ENCODE peak calls at places on chromosome 19, in six cellular contexts. J is fibroblast of mammary gland; C is activated CD4-positive, alpha-beta memory T cell treated with anti-CD3 and anti-CD28 coated beads for 36 hours; I is GM19239; N is NCI-H1092 treated with DMSO at 0.1 percent for 48 hours; S is DMS53. H is an unnamed sample.

GRCh38 chr19:54178581-54179261 is 5.8 kb upstream of the TMC4 start:
- DNase-seq in J (no peak), C (peak), I (no peak), N (peak), S (peak), H (peak)

GRCh38 chr19:5627395-5627904 is 4.6 kb downstream of the SAFB start:
- DNase-seq in J (peak), C (peak), I (peak), N (no peak), S (no peak), H (peak)

GRCh38 chr19:12778020-12778904 is 2.9 kb upstream of the HOOK2 start:
- DNase-seq in J (peak), C (peak), I (no peak), N (peak), S (peak), H (peak)

GRCh38 chr19:13072206-13072898 is 30.3 kb downstream of the LYL1 start:
- DNase-seq in J (no peak), C (no peak), I (no peak), N (no peak), S (no peak), H (no peak)

GRCh38 chr19:29587518-29587986 is 18.5 kb upstream of the POP4 start:
- DNase-seq in J (peak), C (peak), I (no peak), N (no peak), S (no peak), H (peak)

GRCh38 chr19:5990289-5990797 is 12.4 kb upstream of the RANBP3 start:
- DNase-seq in J (peak), C (no peak), I (no peak), N (no peak), S (no peak), H (no peak)

GRCh38 chr19:6740589-6741348 is 1.3 kb downstream of the TRIP10 start:
- DNase-seq in J (peak), C (peak), I (no peak), N (no peak), S (no peak), H (peak)

GRCh38 chr19:18607222-18608101 is 863 bp upstream of the CRLF1 start:
- DNase-seq in J (no peak), C (no peak), I (no peak), N (no peak), S (peak), H (no peak)

GRCh38 chr19:10768369-10768768 is 50.5 kb downstream of the DNM2 start:
- DNase-seq in J (no peak), C (no peak), I (no peak), N (no peak), S (no peak), H (no peak)

GRCh38 chr19:27718262-27718661 is 1494.7 kb downstream of the UQCRFS1 start:
- DNase-seq in J (no peak), C (no peak), I (no peak), N (no peak), S (no peak), H (no peak)

GRCh38 chr19:2109278-2109864 is 12.7 kb downstream of the IZUMO4 start:
- DNase-seq in J (no peak), C (no peak), I (no peak), N (no peak), S (no peak), H (no peak)

GRCh38 chr19:43425567-43426392 is 11.1 kb downstream of the TEX101 start:
- DNase-seq in J (peak), C (no peak), I (no peak), N (peak), S (peak), H (no peak)

GRCh38 chr19:34960103-34960805 is 3.8 kb downstream of the ZNF792 start:
- DNase-seq in J (peak), C (no peak), I (no peak), N (no peak), S (no peak), H (no peak)

GRCh38 chr19:5682293-5682592 is 1.4 kb downstream of the HSD11B1L start:
- DNase-seq in J (no peak), C (no peak), I (no peak), N (no peak), S (no peak), H (no peak)

GRCh38 chr19:42154471-42155323 is 22.5 kb upstream of the POU2F2 start:
- DNase-seq in J (no peak), C (no peak), I (no peak), N (peak), S (peak), H (peak)

GRCh38 chr19:690203-690602 is 5.0 kb downstream of the PRSS57 start:
- DNase-seq in J (no peak), C (no peak), I (no peak), N (no peak), S (no peak), H (no peak)

GRCh38 chr19:7916908-7917291 is 2.3 kb downstream of the TGFBR3L start:
- DNase-seq in J (no peak), C (no peak), I (no peak), N (no peak), S (peak), H (no peak)

GRCh38 chr19:39557791-39558622 is 18.0 kb upstream of the EID2 start:
- DNase-seq in J (no peak), C (peak), I (peak), N (peak), S (peak), H (peak)

GRCh38 chr19:34269489-34269888 is 15.1 kb downstream of the GARRE1 start:
- DNase-seq in J (no peak), C (no peak), I (no peak), N (no peak), S (no peak), H (no peak)

GRCh38 chr19:29714953-29715694 is at the start of gene C19orf12:
- DNase-seq in J (peak), C (peak), I (peak), N (peak), S (peak), H (peak)

GRCh38 chr19:29086182-29086581 is 126.8 kb downstream of the UQCRFS1 start:
- DNase-seq in J (no peak), C (no peak), I (no peak), N (no peak), S (peak), H (no peak)

GRCh38 chr19:34508540-34508939 is 27.0 kb downstream of the WTIP start:
- DNase-seq in J (no peak), C (no peak), I (no peak), N (no peak), S (no peak), H (no peak)

GRCh38 chr19:6848986-6849385 is 38.4 kb upstream of the ADGRE1 start:
- DNase-seq in J (no peak), C (no peak), I (no peak), N (no peak), S (no peak), H (no peak)

H was measured in activated CD8-positive, alpha-beta T cell treated with anti-CD3 and anti-CD28 coated beads for 36 hours.